ENCODE peak calls at places on chromosomes 16 and 17, in five cellular contexts. M, I, F, D and L are unnamed samples.

GRCh38 chr17:76459674-76460073 is 6.7 kb upstream of the UBE2O start:
- DNase-seq in M (no peak), I (no peak), F (no peak), D (no peak), L (no peak)

GRCh38 chr17:16381496-16381820 is 567 bp downstream of the UBB start:
- DNase-seq in M (no peak), I (no peak), F (no peak), D (peak), L (no peak)

GRCh38 chr17:9386401-9386800 is 189.2 kb downstream of the STX8 start:
- DNase-seq in M (no peak), I (no peak), F (no peak), D (no peak), L (no peak)

GRCh38 chr16:76535-77272 is 1.3 kb upstream of the MPG start:
- DNase-seq in M (no peak), I (peak), F (no peak), D (no peak), L (no peak)

GRCh38 chr17:34579017-34579946 is at the start of gene TMEM132E:
- DNase-seq in M (no peak), I (peak), F (no peak), D (peak), L (no peak)

GRCh38 chr17:10192963-10193362 is 5.4 kb downstream of the GAS7 start:
- DNase-seq in M (no peak), I (no peak), F (no peak), D (no peak), L (peak)

GRCh38 chr16:49701867-49702494 is 153.9 kb downstream of the ZNF423 start:
- DNase-seq in M (no peak), I (no peak), F (no peak), D (peak), L (peak)

GRCh38 chr17:8145811-8146210 is 6.4 kb downstream of the PER1 start:
- DNase-seq in M (no peak), I (no peak), F (no peak), D (peak), L (no peak)

GRCh38 chr17:80474933-80475915 is 1.2 kb downstream of the NPTX1 start:
- DNase-seq in M (no peak), I (no peak), F (no peak), D (no peak), L (no peak)

GRCh38 chr17:10875411-10875810 is 37.5 kb upstream of the PIRT start:
- DNase-seq in M (no peak), I (no peak), F (no peak), D (no peak), L (no peak)

GRCh38 chr16:54715011-54715410 is 215.7 kb upstream of the IRX5 start:
- DNase-seq in M (no peak), I (no peak), F (no peak), D (no peak), L (no peak)

GRCh38 chr17:32161029-32161428 is 18.7 kb downstream of the RHOT1 start:
- DNase-seq in M (no peak), I (no peak), F (no peak), D (no peak), L (no peak)

GRCh38 chr17:47295874-47296255 is 27.9 kb upstream of the EFCAB13 start:
- DNase-seq in M (no peak), I (no peak), F (no peak), D (no peak), L (no peak)

GRCh38 chr16:85664580-85665372 is 24.0 kb downstream of the GINS2 start:
- DNase-seq in M (no peak), I (no peak), F (no peak), D (no peak), L (no peak)

GRCh38 chr17:37405955-37406634 is 541 bp downstream of the ACACA start:
- DNase-seq in M (no peak), I (no peak), F (no peak), D (no peak), L (no peak)

GRCh38 chr16:56930516-56931252 is 1.3 kb upstream of the HERPUD1 start:
- DNase-seq in M (no peak), I (no peak), F (no peak), D (no peak), L (no peak)

GRCh38 chr16:9364721-9365693 is 273.6 kb downstream of the HAPSTR1 start:
- DNase-seq in M (no peak), I (no peak), F (no peak), D (peak), L (no peak)

DNA sequence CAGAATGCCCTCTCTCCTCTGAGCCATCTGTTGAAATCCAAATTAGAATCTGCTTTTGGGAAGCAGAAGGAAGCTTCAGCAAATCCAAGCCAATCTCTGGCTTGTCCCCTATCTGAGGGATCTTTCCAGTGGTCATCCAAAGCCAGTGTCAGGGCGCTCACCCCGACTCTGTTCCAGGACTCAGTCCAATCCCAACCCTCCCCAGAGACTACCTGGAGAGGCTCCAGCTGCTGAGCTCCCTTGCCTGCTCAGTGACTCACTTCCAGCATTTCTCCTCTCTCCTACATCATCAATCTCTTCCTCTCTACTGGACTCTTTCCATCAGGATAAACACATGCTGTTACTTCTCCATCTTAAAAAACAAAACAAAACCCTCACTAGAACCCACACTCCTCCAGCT is 2.4 kb downstream of the MATCAP1 start:
- DNase-seq in M (no peak), I (no peak), F (no peak), D (peak), L (peak)
- H3K4me3 ChIP-seq in M (no peak), I (no peak), F (no peak), D (no peak), L (peak)

DNA sequence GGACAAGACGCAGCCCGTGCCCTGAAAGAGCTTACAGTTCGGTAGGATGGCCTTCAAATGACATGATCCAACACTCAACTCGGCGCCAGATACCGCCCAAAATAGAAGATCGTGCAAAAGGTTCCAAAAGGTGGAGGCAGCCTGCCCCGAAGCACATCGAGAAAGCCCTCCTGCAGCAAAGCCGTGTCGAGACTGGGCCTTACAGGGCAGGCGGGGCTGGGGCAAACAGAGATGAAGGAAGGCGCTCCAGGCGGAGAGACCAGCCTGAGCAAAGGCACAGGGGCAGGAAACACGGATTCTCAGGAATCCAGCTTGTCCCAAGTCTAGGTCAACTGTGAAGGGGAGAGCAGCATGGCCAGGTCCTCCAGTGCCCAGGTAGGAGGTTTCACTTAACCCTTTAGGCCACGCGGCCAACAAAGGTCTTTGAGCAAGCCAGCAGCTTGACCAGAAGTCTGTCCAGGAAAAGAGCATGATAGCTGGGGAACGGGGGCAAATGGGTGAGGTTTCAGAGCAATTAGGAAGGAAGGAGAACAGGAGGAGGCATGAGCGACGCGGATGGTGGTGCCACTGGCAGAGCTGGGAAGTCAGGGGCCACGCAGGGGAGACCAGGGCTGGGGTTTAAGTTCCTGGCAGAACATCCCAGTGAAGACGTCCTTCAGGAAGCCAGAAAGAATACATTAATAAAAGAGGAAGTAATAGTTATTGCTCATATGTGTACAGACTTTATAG is 21.2 kb upstream of the EIF1 start:
- DNase-seq in M (no peak), I (no peak), F (no peak), D (no peak), L (no peak)
- H3K4me3 ChIP-seq in M (no peak), I (peak), F (peak), D (no peak), L (no peak)

DNA sequence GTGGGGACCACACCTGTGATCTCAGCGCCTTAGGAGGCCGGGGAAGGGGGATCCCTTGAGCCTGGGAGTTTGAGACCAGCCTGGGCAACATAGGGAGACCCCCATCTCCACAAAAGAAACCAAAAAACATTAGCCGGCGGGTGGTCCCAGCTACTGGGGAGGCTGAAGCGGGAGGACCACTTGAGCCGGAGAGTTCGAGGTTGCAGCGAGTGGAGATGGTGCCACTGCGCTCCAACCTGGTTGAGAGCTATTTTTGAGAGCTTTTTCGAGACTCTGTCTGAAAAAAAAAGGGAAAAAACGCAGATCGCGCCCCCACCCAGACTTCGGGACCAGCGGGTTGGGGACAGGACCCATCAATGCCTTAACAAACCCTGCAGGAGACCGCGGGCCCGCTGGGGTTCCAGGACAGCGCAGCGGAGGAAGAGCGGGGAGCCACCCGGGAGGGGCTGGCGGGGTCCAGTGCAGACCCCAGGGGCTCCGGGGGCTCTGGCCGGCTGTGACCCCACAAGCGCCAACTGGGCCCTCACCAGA is 762 bp upstream of the BAIAP3 start:
- DNase-seq in M (no peak), I (no peak), F (no peak), D (no peak), L (no peak)
- H3K4me3 ChIP-seq in M (no peak), I (peak), F (peak), D (no peak), L (no peak)

DNA sequence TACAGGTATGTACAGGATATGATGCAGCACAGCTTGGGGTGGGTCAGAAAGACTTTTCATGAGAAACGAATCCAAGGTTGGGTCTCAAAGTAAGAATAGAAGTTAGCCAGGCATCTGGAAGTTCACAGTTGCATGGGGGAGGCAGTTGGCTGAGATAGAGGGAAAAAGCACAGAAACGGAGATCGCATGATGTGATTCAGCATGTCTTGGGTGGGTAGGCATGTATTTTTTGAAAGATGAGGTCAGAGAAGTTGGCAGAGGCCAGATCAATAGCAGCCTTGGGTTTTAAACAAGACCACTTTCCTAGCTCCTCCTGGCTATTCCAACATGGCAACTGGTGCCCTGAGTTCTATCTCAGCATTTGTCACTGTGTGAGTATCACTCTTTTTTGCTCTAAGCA is 67.2 kb downstream of the PCTP start:
- DNase-seq in M (no peak), I (no peak), F (no peak), D (no peak), L (no peak)
- H3K4me3 ChIP-seq in M (no peak), I (no peak), F (no peak), D (no peak), L (no peak)

GRCh38 chr16:4744758-4745569 is 10.6 kb downstream of the DNAAF8 start:
- DNase-seq in M (no peak), I (no peak), F (no peak), D (no peak), L (no peak)

GRCh38 chr16:4747906-4748681 is 13.8 kb downstream of the DNAAF8 start:
- DNase-seq in M (no peak), I (no peak), F (no peak), D (no peak), L (no peak)

GRCh38 chr16:4746991-4747574 is 12.7 kb downstream of the DNAAF8 start:
- DNase-seq in M (no peak), I (no peak), F (no peak), D (no peak), L (no peak)

GRCh38 chr16:4746215-4746614 is 11.9 kb downstream of the DNAAF8 start:
- DNase-seq in M (no peak), I (peak), F (no peak), D (no peak), L (no peak)

GRCh38 chr16:4743217-4743897 is 9.0 kb downstream of the DNAAF8 start:
- DNase-seq in M (no peak), I (no peak), F (no peak), D (no peak), L (no peak)
- H3K4me3 ChIP-seq in M (no peak), I (peak), F (no peak), D (no peak), L (peak)

GRCh38 chr17:42457107-42457787 is 1.4 kb upstream of the ATP6V0A1 start:
- DNase-seq in M (no peak), I (no peak), F (no peak), D (no peak), L (no peak)

GRCh38 chr17:42458497-42459255 is at the start of gene ATP6V0A1:
- DNase-seq in M (no peak), I (peak), F (peak), D (peak), L (peak)

GRCh38 chr17:42460371-42460770 is 1.7 kb downstream of the ATP6V0A1 start:
- DNase-seq in M (no peak), I (no peak), F (no peak), D (no peak), L (no peak)

GRCh38 chr17:42459256-42459982 is 741 bp downstream of the ATP6V0A1 start:
- DNase-seq in M (no peak), I (peak), F (no peak), D (peak), L (peak)

DNA sequence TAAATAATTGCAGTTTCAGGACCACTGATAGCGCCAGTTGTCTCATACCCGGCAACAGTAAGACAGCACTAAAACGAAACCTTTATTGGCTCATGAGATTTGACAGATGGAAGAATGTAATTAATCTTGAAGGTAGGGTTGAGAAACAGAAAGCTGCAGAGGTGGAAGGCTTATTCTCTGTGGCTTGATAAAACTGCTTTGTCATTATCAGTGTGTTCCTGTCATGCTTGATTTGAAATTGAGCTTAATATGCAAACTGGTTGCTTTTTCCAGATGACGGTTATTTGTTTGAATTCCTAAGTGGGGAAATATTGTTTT is 1.3 kb downstream of the ATP6V0A1 start:
- DNase-seq in M (no peak), I (no peak), F (peak), D (no peak), L (no peak)
- H3K4me3 ChIP-seq in M (peak), I (peak), F (no peak), D (peak), L (peak)

DNA sequence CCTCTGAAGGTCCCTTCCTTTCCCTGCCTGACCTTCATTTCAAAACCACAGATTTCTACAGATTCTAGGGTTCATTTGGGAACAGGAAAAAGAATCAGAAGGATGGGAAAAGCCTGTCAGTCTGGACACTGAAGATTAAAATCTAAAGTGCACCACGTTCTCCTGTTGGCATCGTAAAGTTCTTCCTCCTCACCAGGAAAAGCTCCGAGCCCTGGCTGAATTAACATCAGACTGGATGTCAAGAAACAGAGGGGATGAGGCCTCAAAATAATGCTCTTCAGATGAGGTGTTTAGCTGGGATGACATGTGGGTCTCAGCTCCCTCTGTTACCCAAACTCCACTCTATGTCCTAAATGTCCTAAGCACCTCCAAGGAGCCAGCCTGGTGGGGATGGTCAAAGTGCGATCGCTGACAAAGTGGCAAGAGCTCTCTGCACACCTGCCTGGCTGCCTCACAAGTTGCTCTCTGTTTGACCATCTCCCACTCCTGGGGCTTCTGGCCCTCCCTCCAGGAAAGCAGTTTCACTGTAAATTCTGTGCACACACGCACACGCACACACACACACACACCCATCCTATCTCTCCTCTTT is 1.9 kb downstream of the PITPNA start:
- DNase-seq in M (no peak), I (no peak), F (no peak), D (no peak), L (no peak)
- H3K4me3 ChIP-seq in M (peak), I (no peak), F (no peak), D (no peak), L (no peak)